ENCODE peak calls at places on chromosomes 6 and 20, in six cellular contexts. Y is endodermal cell; T is ovary; C is pancreas; U is CD8-positive, alpha-beta T cell; F is IMR-90. N is an unnamed sample. For H3K4me1, the result is how much of the 10 kb centered on the place peaks cover.

GRCh38 chr6:40383348-40384115 is 203.6 kb downstream of the LRFN2 start:
- DNase-seq in Y (no peak), T (no peak), C (no peak), U (no peak), F (no peak), N (no peak)

GRCh38 chr6:51533962-51534361 is 553.5 kb downstream of the PKHD1 start:
- DNase-seq in Y (no peak), T (no peak), C (no peak), U (no peak), F (no peak), N (no peak)

GRCh38 chr6:141562801-141563763 is 569.6 kb upstream of the GJE1 start:
- DNase-seq in Y (peak), T (peak), C (peak), U (peak), F (peak), N (peak)

GRCh38 chr6:131451330-131452195 is 121.5 kb upstream of the ARG1 start:
- DNase-seq in Y (peak), T (no peak), C (no peak), U (no peak), F (no peak), N (no peak)

GRCh38 chr20:17735206-17735804 is 35.5 kb downstream of the BANF2 start:
- DNase-seq in Y (no peak), T (no peak), C (no peak), U (no peak), F (peak), N (no peak)

GRCh38 chr6:139150915-139151314 is 16.0 kb downstream of the HECA start:
- DNase-seq in Y (no peak), T (no peak), C (no peak), U (no peak), F (no peak), N (no peak)

GRCh38 chr6:154222716-154223115 is 133.9 kb downstream of the IPCEF1 start:
- DNase-seq in Y (peak), T (no peak), C (no peak), U (no peak), F (no peak), N (no peak)

GRCh38 chr20:10565191-10565921 is 108.4 kb downstream of the JAG1 start:
- DNase-seq in Y (no peak), T (no peak), C (no peak), U (no peak), F (peak), N (no peak)

GRCh38 chr6:160783741-160784140 is 81.7 kb downstream of the PLG start:
- DNase-seq in Y (no peak), T (no peak), C (no peak), U (no peak), F (no peak), N (no peak)

GRCh38 chr6:144378437-144378836 is 93.3 kb downstream of the UTRN start:
- DNase-seq in Y (no peak), T (no peak), C (no peak), U (no peak), F (peak), N (no peak)

GRCh38 chr20:36045373-36045714 is 77.0 kb downstream of the CNBD2 start:
- DNase-seq in Y (no peak), T (no peak), C (no peak), U (no peak), F (no peak), N (no peak)

GRCh38 chr6:71375676-71376075 is 87.1 kb downstream of the OGFRL1 start:
- DNase-seq in Y (no peak), T (no peak), C (peak), U (no peak), F (no peak), N (no peak)

GRCh38 chr20:39032997-39033396 is 70.9 kb downstream of the DHX35 start:
- DNase-seq in Y (no peak), T (no peak), C (no peak), U (no peak), F (no peak), N (no peak)

GRCh38 chr6:43668151-43669028 is 19.2 kb downstream of the MRPS18A start:
- DNase-seq in Y (peak), T (peak), C (peak), U (peak), F (peak), N (peak)

GRCh38 chr6:105991561-105992314 is 94.4 kb upstream of the PRDM1 start:
- DNase-seq in Y (peak), T (peak), C (no peak), U (peak), F (no peak), N (peak)

GRCh38 chr6:53026526-53026925 is 31.4 kb upstream of the GSTA4 start:
- DNase-seq in Y (no peak), T (no peak), C (no peak), U (no peak), F (no peak), N (no peak)

GRCh38 chr6:133889557-133890301 is 816 bp downstream of the TCF21 start:
- DNase-seq in Y (peak), T (peak), C (no peak), U (no peak), F (peak), N (no peak)

GRCh38 chr6:37092851-37093727 is 76.9 kb upstream of the PIM1 start:
- DNase-seq in Y (no peak), T (no peak), C (no peak), U (no peak), F (no peak), N (no peak)

GRCh38 chr20:48781634-48782033 is 46.2 kb downstream of the PREX1 start:
- DNase-seq in Y (no peak), T (no peak), C (no peak), U (no peak), F (no peak), N (no peak)

GRCh38 chr20:2475850-2476741 is 5.5 kb upstream of the SNRPB start:
- DNase-seq in Y (no peak), T (no peak), C (no peak), U (no peak), F (no peak), N (no peak)

GRCh38 chr20:45470262-45470931 is 844 bp downstream of the WFDC2 start:
- DNase-seq in Y (peak), T (peak), C (peak), U (no peak), F (no peak), N (peak)

GRCh38 chr6:49849121-49849907 is 17.0 kb downstream of the CRISP1 start:
- DNase-seq in Y (peak), T (no peak), C (no peak), U (no peak), F (peak), N (no peak)

GRCh38 chr20:50111120-50111828 is 1.7 kb downstream of the UBE2V1 start:
- DNase-seq in Y (no peak), T (no peak), C (no peak), U (no peak), F (peak), N (no peak)

GRCh38 chr6:90286884-90287488 is 9.7 kb downstream of the BACH2 start:
- DNase-seq in Y (peak), T (no peak), C (no peak), U (peak), F (peak), N (peak)

GRCh38 chr20:54688476-54688875 is 213.1 kb downstream of the DOK5 start:
- DNase-seq in Y (no peak), T (no peak), C (no peak), U (no peak), F (no peak), N (no peak)

GRCh38 chr20:22842793-22843192 is 192.3 kb upstream of the SSTR4 start:
- DNase-seq in Y (peak), T (no peak), C (no peak), U (no peak), F (no peak), N (no peak)

GRCh38 chr6:12909828-12910227 is 193.3 kb downstream of the PHACTR1 start:
- DNase-seq in Y (no peak), T (no peak), C (no peak), U (no peak), F (no peak), N (no peak)

DNA sequence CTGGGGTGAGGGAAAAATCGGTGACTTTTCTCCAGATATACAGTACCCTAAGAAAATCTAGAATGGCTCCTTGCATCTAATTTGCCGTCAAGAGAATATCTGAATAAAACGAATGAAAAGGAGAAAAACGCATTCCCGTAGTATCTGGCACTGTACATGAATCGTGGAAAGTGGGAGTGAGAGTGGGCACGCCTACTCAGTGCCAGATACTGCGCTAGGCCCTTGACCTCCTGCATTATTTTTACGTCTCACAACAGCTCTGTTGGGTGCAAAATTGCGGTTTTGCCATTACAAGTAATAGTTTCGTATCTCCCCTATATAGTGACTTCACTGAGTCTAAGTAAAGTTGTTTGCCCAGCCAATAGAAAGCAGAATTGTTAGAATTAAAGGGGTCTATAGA is 1.3 kb downstream of the CALHM6 start:
- DNase-seq in Y (no peak), T (no peak), C (no peak), U (no peak), F (no peak), N (no peak)
- H3K4me3 ChIP-seq in Y (peak), T (peak), C (peak), U (peak), F (peak), N (peak)

GRCh38 chr6:1538348-1538747 is 71.4 kb upstream of the FOXC1 start:
- DNase-seq in Y (no peak), T (no peak), C (no peak), U (no peak), F (no peak), N (no peak)
- H3K4me1 ChIP-seq in Y (under half), T (under half), C (under half), U (under half), F (under half), N (under half)

GRCh38 chr20:16035576-16035975 is 537.7 kb downstream of the KIF16B start:
- DNase-seq in Y (no peak), T (no peak), C (no peak), U (no peak), F (no peak), N (no peak)

GRCh38 chr20:16036331-16036730 is 536.9 kb downstream of the KIF16B start:
- DNase-seq in Y (no peak), T (no peak), C (no peak), U (no peak), F (no peak), N (no peak)

GRCh38 chr20:16040742-16041141 is 532.5 kb downstream of the KIF16B start:
- DNase-seq in Y (no peak), T (no peak), C (no peak), U (no peak), F (no peak), N (no peak)
- H3K4me3 ChIP-seq in Y (no peak), T (no peak), C (no peak), U (no peak), F (no peak), N (no peak)

GRCh38 chr6:112227411-112227810 is 27.0 kb downstream of the LAMA4 start:
- DNase-seq in Y (no peak), T (no peak), C (no peak), U (no peak), F (peak), N (no peak)
- H3K4me1 ChIP-seq in Y (under half), T (under half), C (under half), U (under half), F (under half), N (under half)

N was measured in Peyer's patch.